ENCODE peak calls at places on chromosomes 1 and 21, in six cellular contexts. X, H, R, Q, K and O are unnamed samples.

GRCh38 chr1:221772107-221772506 is 30.2 kb upstream of the DUSP10 start:
- DNase-seq in Q (no peak), H (no peak), K (no peak), R (no peak), X (no peak), O (no peak)

GRCh38 chr21:29749223-29749622 is 190.6 kb downstream of the GRIK1 start:
- DNase-seq in R (no peak), Q (no peak), H (no peak), K (no peak), X (no peak), O (no peak)

GRCh38 chr21:36032647-36033406 is 27.5 kb downstream of the SETD4 start:
- DNase-seq in Q (no peak), X (no peak), H (no peak), K (no peak), R (no peak), O (no peak)

GRCh38 chr1:36366091-36366661 is 19.5 kb downstream of the STK40 start:
- DNase-seq in Q (no peak), R (no peak), K (no peak), H (no peak), X (no peak), O (no peak)

GRCh38 chr21:42941696-42942085 is 16.3 kb upstream of the ERVH48-1 start:
- DNase-seq in H (no peak), R (no peak), K (no peak), Q (no peak), X (no peak), O (no peak)

GRCh38 chr1:116986531-116987255 is 14.9 kb upstream of the CD101 start:
- DNase-seq in K (no peak), Q (no peak), R (no peak), X (no peak), H (peak; percentile 48), O (no peak)

GRCh38 chr1:151222130-151222529 is 23.8 kb downstream of the PIP5K1A start:
- DNase-seq in K (no peak), H (no peak), X (no peak), R (no peak), Q (no peak), O (no peak)

GRCh38 chr1:66399888-66400529 is 133.9 kb upstream of the SGIP1 start:
- DNase-seq in R (no peak), Q (peak; percentile 78), X (no peak), K (no peak), H (no peak), O (no peak)

DNA sequence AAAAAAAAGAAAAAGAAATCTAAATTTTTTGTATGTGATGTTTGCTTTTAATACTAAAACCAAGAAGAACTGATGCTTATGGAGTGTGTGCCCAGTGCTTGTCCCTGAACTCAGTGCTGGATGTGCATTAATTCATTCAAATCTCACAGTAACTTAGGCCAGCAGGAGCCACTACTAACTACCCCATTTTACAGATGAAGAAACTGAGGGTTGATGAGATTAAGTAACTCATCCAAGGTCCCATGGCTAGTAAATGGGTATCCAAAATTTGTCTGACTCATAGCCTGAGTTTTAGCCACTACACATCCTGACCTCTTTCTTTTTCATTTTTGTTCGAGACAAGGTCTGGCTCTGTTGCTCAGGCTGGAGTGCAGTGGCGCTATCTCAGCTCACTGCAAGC is 127.9 kb downstream of the CCDC185 start:
- DNase-seq in X (no peak), H (no peak), R (no peak), Q (no peak), K (no peak), O (no peak)
- H3K4me3 ChIP-seq in X (no peak overlapping the region), H (no peak overlapping the region), R (no peak overlapping the region), Q (no peak overlapping the region), K (no peak overlapping the region), O (no peak overlapping the region)

DNA sequence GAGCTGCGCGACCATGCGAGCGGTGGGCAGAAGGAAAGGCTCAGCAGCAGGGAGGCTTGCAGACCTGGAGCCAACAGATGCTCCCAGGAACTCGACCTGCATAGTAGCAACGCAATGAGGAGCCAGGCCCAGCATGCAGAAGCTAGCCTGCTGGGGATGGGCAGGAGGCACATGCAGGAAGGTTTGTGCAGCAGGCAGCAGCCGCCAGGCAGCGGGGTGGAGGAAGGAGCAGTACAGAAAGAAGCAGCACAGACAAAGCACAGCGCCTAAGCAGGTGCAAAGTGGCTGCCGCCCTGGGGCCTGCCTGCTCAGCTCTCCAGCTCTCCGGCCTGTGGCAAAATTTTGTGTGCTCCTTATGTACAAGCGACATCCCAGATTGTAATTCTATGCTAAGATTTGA is 213.5 kb upstream of the MAP1LC3C start:
- DNase-seq in K (peak; percentile 46), H (no peak), Q (no peak), R (no peak), X (no peak), O (no peak)
- TF ChIP-seq ZNF274 in K (no peak), H (no peak), Q (no peak), R (no peak), X (no peak), O (no peak)

GRCh38 chr1:93640656-93641440 is 40.8 kb downstream of the BCAR3 start:
- DNase-seq in Q (no peak), H (no peak), K (no peak), R (no peak), X (no peak), O (no peak)
- H3K4me3 ChIP-seq in Q (no peak overlapping the region), H (no peak overlapping the region), K (no peak overlapping the region), R (no peak overlapping the region), X (no peak overlapping the region), O (no peak overlapping the region)

GRCh38 chr1:204974326-204974725 is 68.7 kb upstream of the CNTN2 start:
- DNase-seq in K (no peak), R (no peak), H (no peak), Q (no peak), X (no peak), O (no peak)

GRCh38 chr1:204973449-204973848 is 69.6 kb upstream of the CNTN2 start:
- DNase-seq in X (no peak), Q (no peak), R (no peak), H (no peak), K (no peak), O (no peak)

GRCh38 chr1:204971700-204972336 is 71.2 kb upstream of the CNTN2 start:
- DNase-seq in Q (no peak), K (no peak), X (no peak), H (peak; percentile 52), R (no peak), O (no peak)

GRCh38 chr1:204970897-204971296 is 72.1 kb upstream of the CNTN2 start:
- DNase-seq in R (no peak), H (no peak), Q (no peak), K (no peak), X (no peak), O (no peak)

GRCh38 chr1:204972461-204972860 is 70.6 kb upstream of the CNTN2 start:
- DNase-seq in Q (no peak), X (no peak), H (no peak), K (no peak), R (no peak), O (no peak)
- TF ChIP-seq ZNF274 in Q (no peak), X (no peak), H (no peak), K (no peak), R (no peak), O (no peak)

GRCh38 chr1:246065592-246065991 is 441.5 kb downstream of the SMYD3 start:
- DNase-seq in H (no peak), Q (no peak), K (no peak), R (no peak), X (no peak), O (peak; percentile 28)

GRCh38 chr1:246066553-246066952 is 440.5 kb downstream of the SMYD3 start:
- DNase-seq in X (no peak), H (no peak), R (no peak), Q (no peak), K (peak; percentile 10), O (peak; percentile 65)

GRCh38 chr1:246064891-246065290 is 442.2 kb downstream of the SMYD3 start:
- DNase-seq in K (no peak), R (peak; percentile 14), X (no peak), H (no peak), Q (no peak), O (no peak)

GRCh38 chr1:246067432-246068021 is 439.6 kb downstream of the SMYD3 start:
- DNase-seq in R (no peak), K (no peak), Q (no peak), H (no peak), X (no peak), O (no peak)

GRCh38 chr1:246063013-246063616 is 444.0 kb downstream of the SMYD3 start:
- DNase-seq in K (no peak), Q (no peak), H (no peak), X (no peak), R (no peak), O (no peak)
- H3K4me3 ChIP-seq in K (no peak overlapping the region), Q (no peak overlapping the region), H (no peak overlapping the region), X (no peak overlapping the region), R (no peak overlapping the region), O (no peak overlapping the region)

GRCh38 chr1:10489291-10490055 is 14.7 kb downstream of the PEX14 start:
- DNase-seq in K (no peak), H (no peak), Q (no peak), X (no peak), R (no peak), O (no peak)
- TF ChIP-seq ZNF274 in K (no peak), H (no peak), Q (no peak), X (no peak), R (no peak), O (no peak)

GRCh38 chr1:50972766-50973165 is 2.7 kb downstream of the CDKN2C start:
- DNase-seq in H (no peak), R (no peak), X (no peak), K (no peak), Q (no peak), O (no peak)
- H3K4me3 ChIP-seq in H (peak overlapping the region; percentile 9), R (no peak overlapping the region), X (no peak overlapping the region), K (no peak overlapping the region), Q (peak overlapping the region; percentile 24), O (no peak overlapping the region)

DNA sequence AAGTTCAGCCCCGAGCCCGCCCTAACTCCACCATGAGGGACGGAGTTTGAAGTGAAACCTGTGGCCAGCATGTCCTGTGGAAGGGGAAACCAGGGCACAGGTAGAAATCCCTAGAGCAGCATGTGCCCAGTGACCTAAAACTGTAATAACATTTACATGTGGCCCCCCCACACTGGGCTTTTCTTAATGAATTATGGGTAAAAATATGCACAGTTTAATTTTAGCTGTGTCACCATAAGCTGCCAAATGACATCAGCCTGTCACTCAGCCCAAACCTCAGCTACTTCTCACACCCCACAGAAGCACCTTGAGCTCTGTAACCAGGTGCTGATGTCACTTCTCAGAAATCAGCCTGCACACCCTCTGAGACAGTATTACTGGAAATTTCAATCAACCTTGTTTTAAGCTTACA is 50.0 kb upstream of the SLC19A1 start:
- DNase-seq in R (no peak), H (peak; percentile 43), K (no peak), X (no peak), Q (peak; percentile 73), O (no peak)
- TF ChIP-seq ZNF274 in R (no peak), H (no peak), K (no peak), X (no peak), Q (no peak), O (no peak)